ENCODE peak calls at places on chromosomes 3 and 15, in six cellular contexts. P is ovary, C is K562, H is NT2/D1, G is adrenal gland, U is fibroblast of lung. J is an unnamed sample. For H3K27me3, the result is how much of the 10 kb centered on the place peaks cover.

GRCh38 chr15:43209059-43209824 is 11.6 kb downstream of the EPB42 start:
- DNase-seq in P (no peak), C (peak), H (no peak), G (peak), U (no peak), J (no peak)

GRCh38 chr3:30475038-30475808 is 131.2 kb upstream of the TGFBR2 start:
- DNase-seq in P (no peak), C (no peak), H (no peak), G (no peak), U (no peak), J (no peak)

GRCh38 chr15:63186065-63186464 is 3.3 kb upstream of the RAB8B start:
- DNase-seq in P (no peak), C (no peak), H (no peak), G (no peak), U (peak), J (no peak)

GRCh38 chr3:120637836-120638559 is 41.9 kb downstream of the NDUFB4 start:
- DNase-seq in P (no peak), C (no peak), H (no peak), G (no peak), U (peak), J (no peak)

GRCh38 chr15:85805392-85805791 is 10.7 kb upstream of the KLHL25 start:
- DNase-seq in P (no peak), C (no peak), H (no peak), G (no peak), U (no peak), J (no peak)

GRCh38 chr3:47452460-47453215 is 23.1 kb downstream of the SCAP start:
- DNase-seq in P (no peak), C (no peak), H (no peak), G (peak), U (no peak), J (no peak)

GRCh38 chr15:99076109-99076508 is 28.8 kb upstream of the SYNM start:
- DNase-seq in P (no peak), C (no peak), H (no peak), G (no peak), U (no peak), J (no peak)

GRCh38 chr3:50251220-50251619 is 15.2 kb downstream of the GNAI2 start:
- DNase-seq in P (no peak), C (peak), H (no peak), G (peak), U (peak), J (peak)

GRCh38 chr3:13507791-13508339 is 27.8 kb downstream of the HDAC11 start:
- DNase-seq in P (peak), C (peak), H (peak), G (no peak), U (no peak), J (no peak)

GRCh38 chr15:69893863-69894262 is 203.9 kb downstream of the TLE3 start:
- DNase-seq in P (no peak), C (no peak), H (no peak), G (peak), U (peak), J (no peak)

GRCh38 chr15:89150762-89151305 is 62.6 kb downstream of the ABHD2 start:
- DNase-seq in P (no peak), C (no peak), H (no peak), G (no peak), U (no peak), J (no peak)

GRCh38 chr15:62059818-62060115 is 480 bp downstream of the VPS13C start:
- DNase-seq in P (peak), C (no peak), H (no peak), G (peak), U (peak), J (no peak)

GRCh38 chr15:62060896-62061280 is 641 bp upstream of the VPS13C start:
- DNase-seq in P (no peak), C (no peak), H (no peak), G (no peak), U (no peak), J (no peak)

GRCh38 chr15:62060116-62060895 is at the start of gene VPS13C:
- DNase-seq in P (peak), C (peak), H (peak), G (peak), U (peak), J (peak)

GRCh38 chr15:62059108-62059817 is 984 bp downstream of the VPS13C start:
- DNase-seq in P (no peak), C (peak), H (no peak), G (no peak), U (no peak), J (no peak)

GRCh38 chr15:62058327-62059028 is 1.8 kb downstream of the VPS13C start:
- DNase-seq in P (no peak), C (no peak), H (no peak), G (no peak), U (no peak), J (no peak)
- H3K4me3 ChIP-seq in P (no peak), C (no peak), H (no peak), G (no peak), U (no peak), J (no peak)

GRCh38 chr3:27713435-27713880 is 8.7 kb downstream of the EOMES start:
- DNase-seq in P (no peak), C (no peak), H (no peak), G (no peak), U (no peak), J (no peak)
- H3K27me3 ChIP-seq in P (under half), C (under half), H (half or more), G (under half), U (under half), J (half or more)

GRCh38 chr3:184688251-184688851 is 23.5 kb downstream of the MAGEF1 start:
- DNase-seq in P (no peak), C (no peak), H (no peak), G (no peak), U (peak), J (peak)
- H3K4me3 ChIP-seq in P (no peak), C (no peak), H (no peak), G (no peak), U (no peak), J (no peak)

DNA sequence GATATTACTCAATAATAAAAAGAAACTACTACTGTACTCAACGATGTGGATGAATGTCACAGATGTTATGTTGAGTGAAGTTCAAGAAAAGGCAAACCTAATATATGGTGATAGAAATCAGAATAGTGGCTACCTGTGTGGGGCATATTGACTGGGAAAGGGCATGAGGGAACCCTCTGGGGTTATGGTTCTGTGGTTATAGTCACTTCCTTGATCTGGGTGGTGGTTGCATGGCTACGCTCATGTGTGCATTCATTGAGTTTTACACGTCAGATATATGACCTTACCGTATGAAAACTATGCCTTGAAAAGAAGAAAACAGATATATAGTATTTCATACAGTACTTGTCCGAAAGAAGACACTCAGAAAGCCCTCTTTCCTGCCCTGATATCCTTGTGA is 331.0 kb upstream of the LRRFIP2 start:
- DNase-seq in P (no peak), C (no peak), H (no peak), G (no peak), U (no peak), J (no peak)
- H3K27me3 ChIP-seq in P (under half), C (under half), H (under half), G (under half), U (under half), J (under half)